ENCODE peak calls at places on chromosomes 2 and 18, in ten cellular contexts. G, D, Z, T, O, A, F, V, R and M are unnamed samples. For H3K4me1, the result is how much of the 10 kb centered on the place peaks cover.

GRCh38 chr2:173982918-173983317 is 17.7 kb upstream of the SP3 start:
- DNase-seq in A (peak), Z (peak), G (no peak), F (no peak), R (peak), T (no peak), O (no peak), V (peak), D (no peak), M (no peak)

GRCh38 chr2:144938308-144938709 is 418.4 kb upstream of the ZEB2 start:
- DNase-seq in R (peak), G (no peak), O (no peak), Z (no peak), F (no peak), V (peak), D (no peak), T (no peak), A (no peak), M (no peak)

GRCh38 chr2:236366406-236366805 is 102.2 kb upstream of the ASB18 start:
- DNase-seq in T (no peak), A (peak), G (no peak), D (no peak), R (no peak), F (no peak), Z (no peak), V (no peak), O (no peak), M (no peak)

GRCh38 chr2:117771969-117772630 is 42.4 kb upstream of the DDX18 start:
- DNase-seq in G (no peak), A (no peak), R (peak), D (no peak), V (peak), T (no peak), Z (no peak), F (no peak), O (peak), M (no peak)

GRCh38 chr2:790081-790480 is 112.9 kb upstream of the TMEM18 start:
- DNase-seq in V (no peak), D (no peak), Z (no peak), R (no peak), O (no peak), T (no peak), A (no peak), G (no peak), F (no peak), M (no peak)

GRCh38 chr18:30987479-30988241 is 54.9 kb downstream of the DSC3 start:
- DNase-seq in D (no peak), A (no peak), R (no peak), F (no peak), O (peak), G (no peak), Z (no peak), V (no peak), T (peak), M (no peak)

GRCh38 chr18:23970161-23971153 is 44.1 kb upstream of the TTC39C start:
- DNase-seq in V (no peak), F (no peak), R (no peak), A (no peak), O (no peak), Z (no peak), D (no peak), G (peak), T (no peak), M (no peak)

GRCh38 chr18:22641973-22642372 is 224.3 kb upstream of the CTAGE1 start:
- DNase-seq in F (no peak), A (no peak), T (no peak), G (no peak), R (no peak), D (no peak), V (no peak), O (no peak), Z (no peak), M (no peak)

GRCh38 chr2:135585586-135585985 is 54.3 kb downstream of the R3HDM1 start:
- DNase-seq in F (no peak), V (peak), A (no peak), T (no peak), O (no peak), R (no peak), D (no peak), Z (no peak), G (no peak), M (no peak)

GRCh38 chr2:39488450-39488849 is 51.4 kb upstream of the MAP4K3 start:
- DNase-seq in V (peak), R (peak), Z (peak), A (peak), F (no peak), D (peak), G (no peak), O (no peak), T (no peak), M (no peak)

DNA sequence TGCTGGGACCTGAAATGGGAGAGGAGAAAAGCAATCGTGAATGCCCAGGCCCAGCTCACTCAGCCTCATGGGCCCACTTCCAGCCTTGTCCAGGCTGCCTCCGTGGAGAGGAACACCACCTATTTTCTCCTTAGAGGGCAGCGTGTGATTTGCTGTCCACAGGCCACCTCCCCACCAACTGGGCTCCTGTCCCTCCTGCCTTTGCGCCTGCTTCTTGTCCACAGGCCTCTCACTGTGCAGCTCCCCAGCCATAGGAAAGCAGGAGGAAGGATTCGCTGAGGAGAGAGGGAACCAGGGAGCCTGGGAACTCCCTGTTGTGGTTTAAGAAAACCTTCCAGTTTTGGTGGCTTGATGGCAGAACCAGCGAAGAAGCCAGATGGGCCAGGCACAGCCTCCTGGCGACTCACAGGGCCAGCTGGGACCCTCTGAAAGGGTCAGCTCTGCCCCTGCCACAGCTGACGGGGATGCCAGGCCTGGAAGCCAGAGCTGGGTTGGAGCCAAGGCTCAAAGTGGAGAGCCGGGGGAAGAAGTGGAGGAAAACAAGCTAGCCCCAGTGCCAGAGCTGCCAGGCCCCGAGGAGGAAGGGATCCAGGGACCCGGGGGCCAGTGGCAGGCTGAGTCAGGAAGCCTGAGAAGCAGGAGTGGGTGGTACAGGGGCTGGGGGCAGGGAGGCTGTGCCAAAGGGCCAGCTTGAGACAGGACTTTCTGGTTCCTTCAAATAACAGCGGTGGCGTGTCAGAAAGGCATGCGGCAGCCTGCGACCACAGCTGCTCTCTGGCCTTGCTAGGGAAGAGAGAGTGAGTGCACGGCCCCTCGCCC is 9.9 kb downstream of the TMBIM1 start:
- DNase-seq in F (no peak), G (no peak), D (peak), V (peak), R (peak), A (no peak), T (peak), Z (no peak), O (no peak), M (no peak)
- TF ChIP-seq POLR2A in F (no peak), G (no peak), D (no peak), V (no peak), R (no peak), A (no peak), T (peak), Z (no peak), O (no peak), M (no peak)

DNA sequence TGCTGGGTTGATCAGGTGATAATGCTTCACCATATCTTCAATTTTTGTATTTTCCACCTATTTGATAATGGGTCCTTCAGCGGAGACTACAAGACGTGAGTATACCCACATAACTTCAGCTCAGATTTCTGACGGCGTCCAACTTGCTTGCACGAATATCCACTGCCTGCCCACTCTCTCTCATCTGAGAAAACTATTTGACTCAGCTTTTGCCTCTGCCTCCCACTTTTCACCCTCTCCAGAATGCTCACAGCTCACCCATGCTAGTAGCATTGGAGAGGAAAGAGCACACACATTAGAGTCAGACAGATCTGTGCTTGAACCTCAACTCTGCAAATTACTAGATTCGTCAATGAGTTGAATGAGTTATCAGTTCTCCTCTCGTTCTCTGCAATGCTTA is 166.8 kb downstream of the BCL2 start:
- DNase-seq in V (no peak), Z (no peak), G (no peak), T (no peak), F (no peak), D (no peak), A (no peak), R (no peak), O (no peak), M (no peak)
- H3K4me1 ChIP-seq in V (under half), Z (under half), G (under half), T (under half), F (under half), D (under half), A (under half), R (under half), O (under half), M (under half)

GRCh38 chr18:7899078-7899477 is 332.0 kb downstream of the PTPRM start:
- DNase-seq in O (no peak), Z (no peak), F (no peak), V (no peak), A (no peak), T (no peak), G (no peak), D (no peak), R (no peak), M (no peak)

GRCh38 chr18:7901657-7902056 is 334.5 kb downstream of the PTPRM start:
- DNase-seq in D (no peak), V (peak), R (no peak), T (no peak), O (no peak), G (no peak), A (no peak), F (no peak), Z (no peak), M (no peak)

GRCh38 chr18:7898181-7898580 is 331.1 kb downstream of the PTPRM start:
- DNase-seq in V (no peak), T (no peak), G (no peak), A (no peak), Z (no peak), R (no peak), D (no peak), F (no peak), O (no peak), M (no peak)

GRCh38 chr18:7904529-7904928 is 337.4 kb downstream of the PTPRM start:
- DNase-seq in Z (no peak), A (no peak), O (no peak), D (no peak), F (no peak), T (no peak), G (no peak), V (peak), R (no peak), M (no peak)

GRCh38 chr18:7902399-7902839 is 335.3 kb downstream of the PTPRM start:
- DNase-seq in T (peak), V (peak), D (peak), R (no peak), F (no peak), O (no peak), G (no peak), A (no peak), Z (peak), M (no peak)
- TF ChIP-seq POLR2A in T (no peak), V (peak), D (no peak), R (no peak), F (no peak), O (no peak), G (no peak), A (no peak), Z (no peak), M (no peak)

DNA sequence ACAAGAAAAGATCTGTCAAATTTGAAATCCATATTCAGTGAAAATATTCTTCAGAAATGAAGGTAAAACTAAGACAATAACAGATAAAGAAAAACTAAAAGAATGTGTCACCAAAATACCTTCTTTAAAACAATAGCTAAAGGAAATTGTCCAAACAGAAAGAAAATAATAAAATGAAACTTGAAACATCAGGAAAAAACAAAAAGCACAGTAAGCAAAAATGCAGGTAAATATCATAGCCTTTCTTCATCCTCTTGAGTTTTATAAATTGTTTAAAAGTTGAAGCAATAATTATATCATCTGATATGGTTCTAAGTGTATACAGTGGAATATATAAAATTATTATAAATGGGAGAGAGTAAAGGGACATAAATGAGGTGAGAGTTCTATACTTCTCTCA is 103.8 kb upstream of the PDE1A start:
- DNase-seq in F (no peak), V (no peak), G (no peak), R (no peak), D (no peak), Z (no peak), T (no peak), A (no peak), O (no peak), M (no peak)
- H3K4me1 ChIP-seq in F (under half), V (under half), G (under half), R (under half), D (under half), Z (under half), T (under half), A (under half), O (under half), M (under half)

GRCh38 chr2:219279151-219279915 is at the start of gene DNAJB2:
- DNase-seq in G (peak), R (peak), T (peak), V (peak), A (peak), O (peak), D (peak), Z (peak), F (peak), M (peak)
- TF ChIP-seq POLR2A in G (peak), R (peak), T (peak), V (peak), A (peak), O (no peak), D (peak), Z (peak), F (no peak), M (peak)